ENCODE peak calls at places on chromosomes 12 and 14, in six cellular contexts. B, X, J, V, M and Z are unnamed samples.

GRCh38 chr12:4858385-4858784 is 51.3 kb upstream of the KCNA1 start:
- DNase-seq in B (no peak), X (peak; percentile 60), J (no peak), V (no peak), M (peak; percentile 43), Z (no peak)

GRCh38 chr12:67795235-67795634 is 146.7 kb downstream of the DYRK2 start:
- DNase-seq in B (peak; percentile 60), X (no peak), J (no peak), V (no peak), M (no peak), Z (no peak)

GRCh38 chr12:119574255-119574654 is 19.3 kb upstream of the TMEM233 start:
- DNase-seq in B (no peak), X (no peak), J (no peak), V (no peak), M (no peak), Z (no peak)

GRCh38 chr14:22872833-22873520 is 1.4 kb downstream of the LRP10 start:
- DNase-seq in B (no peak), X (no peak), J (peak; percentile 19), V (no peak), M (no peak), Z (no peak)

GRCh38 chr12:8471093-8471492 is 15.3 kb downstream of the CLEC6A start:
- DNase-seq in B (no peak), X (no peak), J (no peak), V (no peak), M (no peak), Z (no peak)

GRCh38 chr12:75977952-75978671 is 53.5 kb downstream of the PHLDA1 start:
- DNase-seq in B (peak; percentile 99), X (peak; percentile 65), J (peak; percentile 99), V (peak; percentile 99), M (peak; percentile 85), Z (no peak)

GRCh38 chr14:63891148-63891964 is 38.6 kb downstream of the SYNE2 start:
- DNase-seq in B (no peak), X (no peak), J (no peak), V (no peak), M (no peak), Z (no peak)

GRCh38 chr14:50821471-50822464 is 9.2 kb downstream of the NIN start:
- DNase-seq in B (no peak), X (peak; percentile 48), J (peak; percentile 53), V (no peak), M (peak; percentile 81), Z (no peak)

GRCh38 chr12:108759914-108760313 is 28.6 kb upstream of the CORO1C start:
- DNase-seq in B (no peak), X (no peak), J (no peak), V (no peak), M (no peak), Z (no peak)

GRCh38 chr14:72560331-72560730 is 333.6 kb downstream of the DPF3 start:
- DNase-seq in B (no peak), X (no peak), J (no peak), V (no peak), M (no peak), Z (no peak)

GRCh38 chr12:6124411-6125151 is at the start of gene VWF:
- DNase-seq in B (no peak), X (no peak), J (no peak), V (no peak), M (no peak), Z (no peak)

GRCh38 chr12:13162904-13163303 is 33.6 kb upstream of the EMP1 start:
- DNase-seq in B (no peak), X (no peak), J (no peak), V (no peak), M (no peak), Z (no peak)

GRCh38 chr12:13163868-13164267 is 32.7 kb upstream of the EMP1 start:
- DNase-seq in B (no peak), X (no peak), J (peak; percentile 39), V (no peak), M (no peak), Z (no peak)

GRCh38 chr12:13164859-13165577 is 31.5 kb upstream of the EMP1 start:
- DNase-seq in B (no peak), X (no peak), J (no peak), V (no peak), M (no peak), Z (no peak)

GRCh38 chr12:13164271-13164670 is 32.3 kb upstream of the EMP1 start:
- DNase-seq in B (no peak), X (no peak), J (no peak), V (no peak), M (no peak), Z (no peak)

DNA sequence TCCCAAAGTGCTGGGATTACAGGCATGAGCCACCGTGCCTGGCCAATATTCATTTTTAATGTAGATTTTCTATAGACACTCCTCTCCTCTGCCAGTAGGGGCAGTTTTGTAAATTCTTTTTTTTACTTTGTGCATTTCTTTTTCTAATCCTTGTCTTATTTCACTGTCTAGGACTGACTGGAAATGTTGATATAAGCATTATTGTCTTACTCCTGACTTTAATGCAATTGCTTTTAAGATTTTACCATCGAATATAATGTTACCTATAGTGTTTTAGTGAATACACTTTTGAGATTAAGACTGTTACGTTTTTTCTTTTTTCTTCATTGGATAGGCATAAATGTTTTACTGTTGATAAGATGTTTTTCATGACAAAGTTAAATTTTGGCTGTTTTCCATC is 35.4 kb upstream of the EMP1 start:
- DNase-seq in B (no peak), X (no peak), J (no peak), V (no peak), M (no peak), Z (no peak)
- TF ChIP-seq CTCF in B (peak; percentile 51), X (no peak), J (peak; percentile 34), V (peak; percentile 47), M (peak; percentile 21), Z (no peak)

GRCh38 chr12:85955127-85955526 is 81.0 kb downstream of the NTS start:
- DNase-seq in B (peak; percentile 25), X (no peak), J (no peak), V (no peak), M (no peak), Z (no peak)

GRCh38 chr12:85949253-85949652 is 75.2 kb downstream of the NTS start:
- DNase-seq in B (no peak), X (no peak), J (no peak), V (no peak), M (no peak), Z (no peak)

GRCh38 chr12:85947286-85947685 is 73.2 kb downstream of the NTS start:
- DNase-seq in B (no peak), X (no peak), J (no peak), V (no peak), M (no peak), Z (no peak)

GRCh38 chr12:85948340-85948739 is 74.2 kb downstream of the NTS start:
- DNase-seq in B (no peak), X (no peak), J (no peak), V (no peak), M (no peak), Z (no peak)

DNA sequence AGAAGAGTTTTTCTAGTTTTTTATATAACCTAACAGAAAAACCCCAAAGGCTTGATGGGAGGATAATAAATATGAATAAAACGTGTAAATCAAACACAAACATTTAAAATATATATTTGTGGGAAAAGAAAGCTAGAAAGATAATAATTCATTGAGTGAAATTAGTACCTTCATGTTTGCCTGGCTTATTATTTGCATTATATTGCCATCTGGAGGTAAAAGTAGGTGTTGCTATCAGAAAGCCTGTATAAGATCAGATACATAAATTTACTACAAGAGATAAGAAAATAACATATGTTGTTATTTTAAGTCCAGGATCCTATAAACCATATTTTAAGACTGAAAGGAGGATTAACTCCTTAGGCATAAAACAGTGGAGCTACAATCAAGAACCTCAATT is 77.7 kb downstream of the NTS start:
- DNase-seq in B (peak; percentile 49), X (no peak), J (no peak), V (no peak), M (peak; percentile 2), Z (no peak)
- TF ChIP-seq CTCF in B (peak; percentile 69), X (peak; percentile 37), J (peak; percentile 26), V (peak; percentile 49), M (peak; percentile 15), Z (no peak)

GRCh38 chr12:99767809-99768208 is 120.3 kb downstream of the GARIN6 start:
- DNase-seq in B (peak; percentile 53), X (no peak), J (peak; percentile 34), V (no peak), M (peak; percentile 23), Z (no peak)
- TF ChIP-seq CTCF in B (peak; percentile 72), X (peak; percentile 56), J (peak; percentile 59), V (peak; percentile 50), M (peak; percentile 24), Z (no peak)

DNA sequence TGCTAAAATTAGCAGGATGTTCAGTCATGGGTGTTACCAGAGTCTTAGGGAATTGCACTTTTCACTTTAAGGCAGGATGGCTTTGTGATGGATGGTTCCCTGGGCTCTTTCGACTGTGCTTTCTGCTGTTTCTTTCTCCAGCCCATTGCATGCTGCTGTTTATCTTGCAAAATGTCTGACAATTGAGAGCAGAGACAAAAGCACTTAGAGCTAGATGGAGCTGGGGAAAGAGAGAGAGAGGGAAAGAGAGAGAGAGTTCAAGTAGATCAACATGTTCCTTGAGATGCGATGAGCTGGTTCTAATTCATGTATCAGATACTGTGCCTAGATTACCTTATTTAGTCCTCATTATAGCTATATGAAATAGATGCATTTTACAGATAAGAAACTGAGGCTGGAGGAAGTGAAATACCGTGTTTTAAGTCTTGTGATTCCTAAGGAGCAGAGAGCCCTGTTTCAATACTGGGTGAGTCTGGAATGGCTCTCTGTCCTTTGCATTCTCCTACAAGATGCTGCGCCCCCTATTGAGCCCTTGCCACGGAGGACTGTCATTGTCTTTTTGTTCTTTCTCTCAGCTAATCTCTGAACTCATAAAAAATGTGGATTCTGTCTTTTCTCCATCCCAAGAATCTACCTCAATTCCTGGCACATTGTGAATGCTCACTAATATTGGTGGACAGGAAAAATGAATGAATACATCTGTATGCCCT is 227.9 kb downstream of the ALG10B start:
- DNase-seq in B (no peak), X (no peak), J (no peak), V (no peak), M (no peak), Z (no peak)
- TF ChIP-seq CTCF in B (peak; percentile 43), X (no peak), J (no peak), V (no peak), M (peak; percentile 3), Z (no peak)